ENCODE peak calls at places on chromosomes 4 and X, in nine cellular contexts. P, Z, W, C, T, J, V, L and M are unnamed samples.
A peak's percentile ranks its signal among the peaks of the same experiment; 100 is the strongest.

GRCh38 chrX:109487640-109488039 is 5.8 kb upstream of the GUCY2F start:
- DNase-seq in V (no peak), Z (no peak), C (no peak), W (no peak), J (no peak), T (no peak), P (no peak), L (no peak), M (no peak)

GRCh38 chr4:12884846-12885796 is 599.0 kb downstream of the RAB28 start:
- DNase-seq in J (no peak), L (no peak), C (peak; percentile 14), T (no peak), Z (no peak), V (no peak), P (no peak), W (no peak), M (no peak)

GRCh38 chr4:82818974-82819662 is 20.5 kb upstream of the SCD5 start:
- DNase-seq in W (no peak), T (no peak), C (no peak), Z (no peak), J (no peak), L (no peak), P (no peak), V (no peak), M (no peak)

GRCh38 chrX:23764183-23764582 is 18.8 kb upstream of the SAT1 start:
- DNase-seq in P (no peak), T (no peak), L (no peak), W (no peak), Z (no peak), V (no peak), J (no peak), C (no peak), M (no peak)

GRCh38 chr4:83328486-83328885 is 6.2 kb downstream of the HPSE start:
- DNase-seq in C (peak; percentile 64), T (no peak), Z (no peak), J (no peak), L (no peak), W (no peak), P (no peak), V (no peak), M (peak; percentile 15)

GRCh38 chrX:102085706-102086105 is 39.8 kb upstream of the TCEAL2 start:
- DNase-seq in W (no peak), L (peak; percentile 23), T (no peak), V (no peak), P (no peak), Z (no peak), J (no peak), C (no peak), M (peak; percentile 1)

GRCh38 chr4:70902577-70903281 is 560 bp downstream of the MOB1B start:
- DNase-seq in J (no peak), L (peak; percentile 32), T (no peak), V (peak; percentile 25), W (no peak), C (peak; percentile 80), Z (peak; percentile 9), P (peak; percentile 70), M (peak; percentile 54)

GRCh38 chr4:149997881-149998421 is 80.3 kb upstream of the DCLK2 start:
- DNase-seq in P (no peak), L (peak; percentile 60), Z (no peak), T (no peak), V (no peak), C (no peak), W (no peak), J (no peak), M (peak; percentile 64)

GRCh38 chr4:73885570-73886230 is 16.5 kb downstream of the CXCL1 start:
- DNase-seq in W (no peak), C (no peak), Z (no peak), T (no peak), J (no peak), V (no peak), P (no peak), L (no peak), M (no peak)

GRCh38 chr4:7397206-7398103 is 37.3 kb downstream of the PSAPL1 start:
- DNase-seq in C (no peak), V (no peak), J (no peak), T (no peak), P (no peak), W (no peak), Z (no peak), L (peak; percentile 79), M (no peak)

GRCh38 chrX:42070866-42071265 is 147.5 kb upstream of the CASK start:
- DNase-seq in V (no peak), W (no peak), P (no peak), C (no peak), J (no peak), Z (no peak), L (no peak), T (no peak), M (no peak)

GRCh38 chrX:121733514-121733913 is 686.1 kb downstream of the GLUD2 start:
- DNase-seq in W (no peak), Z (no peak), P (no peak), C (no peak), V (no peak), J (no peak), T (no peak), L (no peak), M (no peak)

GRCh38 chrX:30713061-30713525 is 59.9 kb downstream of the GK start:
- DNase-seq in J (peak; percentile 35), C (peak; percentile 55), V (peak; percentile 81), P (no peak), L (peak; percentile 65), W (peak; percentile 2), Z (no peak), T (peak; percentile 21), M (peak; percentile 45)

GRCh38 chrX:20211261-20211786 is 55.4 kb downstream of the RPS6KA3 start:
- DNase-seq in C (no peak), V (no peak), T (no peak), Z (no peak), W (no peak), L (no peak), P (no peak), J (no peak), M (no peak)

GRCh38 chr4:112951362-112951962 is 98.0 kb upstream of the ANK2 start:
- DNase-seq in W (no peak), V (peak; percentile 19), T (no peak), L (peak; percentile 21), C (peak; percentile 16), Z (no peak), J (no peak), P (no peak), M (peak; percentile 39)

GRCh38 chrX:3549442-3549875 is 164.0 kb downstream of the PRKX start:
- DNase-seq in Z (no peak), T (no peak), C (no peak), P (no peak), L (peak; percentile 41), V (no peak), W (no peak), J (peak; percentile 8), M (no peak)

GRCh38 chr4:148069086-148070010 is 337.5 kb downstream of the ARHGAP10 start:
- DNase-seq in C (no peak), Z (no peak), L (no peak), V (no peak), W (no peak), P (no peak), T (no peak), J (no peak), M (no peak)

GRCh38 chr4:56241500-56241899 is 145.8 kb downstream of the AASDH start:
- DNase-seq in J (no peak), W (no peak), P (no peak), V (no peak), L (no peak), Z (no peak), C (no peak), T (no peak), M (no peak)